ENCODE peak calls at places on chromosomes 13 and 19, in eight cellular contexts. One of them, this sample, is unnamed.

GRCh38 chr19:28949027-28949426 is 263.9 kb downstream of the UQCRFS1 start:
- DNase-seq in upper lobe of left lung: no peak
- DNase-seq in GM23248: no peak
- DNase-seq in H9: no peak
- DNase-seq in gastrocnemius medialis: no peak
- DNase-seq in adipocyte: no peak
- DNase-seq in foreskin keratinocyte: no peak
- DNase-seq in CD8-positive, alpha-beta T cell: no peak
- DNase-seq in this sample: no peak

GRCh38 chr19:1377965-1378785 is 5.5 kb upstream of the NDUFS7 start:
- DNase-seq in upper lobe of left lung: no peak
- DNase-seq in GM23248: no peak
- DNase-seq in H9: no peak
- DNase-seq in gastrocnemius medialis: no peak
- DNase-seq in adipocyte: no peak
- DNase-seq in foreskin keratinocyte: no peak
- DNase-seq in CD8-positive, alpha-beta T cell: no peak
- DNase-seq in this sample: no peak

GRCh38 chr13:99258210-99258860 is at the start of gene GPR18:
- DNase-seq in upper lobe of left lung: no peak
- DNase-seq in GM23248: no peak
- DNase-seq in H9: no peak
- DNase-seq in gastrocnemius medialis: no peak
- DNase-seq in adipocyte: no peak
- DNase-seq in foreskin keratinocyte: no peak
- DNase-seq in CD8-positive, alpha-beta T cell: no peak
- DNase-seq in this sample: peak; percentile 8

GRCh38 chr13:23433171-23434153 is at the start of gene SACS:
- DNase-seq in upper lobe of left lung: no peak
- DNase-seq in GM23248: peak; percentile 86
- DNase-seq in H9: peak; percentile 86
- DNase-seq in gastrocnemius medialis: peak; percentile 48
- DNase-seq in adipocyte: peak; percentile 75
- DNase-seq in foreskin keratinocyte: no peak
- DNase-seq in CD8-positive, alpha-beta T cell: no peak
- DNase-seq in this sample: peak; percentile 56

GRCh38 chr13:38514575-38514974 is 164.9 kb downstream of the UFM1 start:
- DNase-seq in upper lobe of left lung: no peak
- DNase-seq in GM23248: no peak
- DNase-seq in H9: no peak
- DNase-seq in gastrocnemius medialis: no peak
- DNase-seq in adipocyte: no peak
- DNase-seq in foreskin keratinocyte: no peak
- DNase-seq in CD8-positive, alpha-beta T cell: no peak
- DNase-seq in this sample: no peak

GRCh38 chr13:31807090-31807541 is 67.8 kb downstream of the RXFP2 start:
- DNase-seq in upper lobe of left lung: no peak
- DNase-seq in GM23248: peak; percentile 85
- DNase-seq in H9: no peak
- DNase-seq in gastrocnemius medialis: no peak
- DNase-seq in adipocyte: no peak
- DNase-seq in foreskin keratinocyte: peak; percentile 42
- DNase-seq in CD8-positive, alpha-beta T cell: peak; percentile 50
- DNase-seq in this sample: peak; percentile 10

GRCh38 chr19:46608178-46608577 is 7.0 kb downstream of the CALM3 start:
- DNase-seq in upper lobe of left lung: no peak
- DNase-seq in GM23248: no peak
- DNase-seq in H9: no peak
- DNase-seq in gastrocnemius medialis: no peak
- DNase-seq in adipocyte: no peak
- DNase-seq in foreskin keratinocyte: no peak
- DNase-seq in CD8-positive, alpha-beta T cell: no peak
- DNase-seq in this sample: no peak

GRCh38 chr19:50798943-50799851 is 9.0 kb downstream of the ACP4 start:
- DNase-seq in upper lobe of left lung: no peak
- DNase-seq in GM23248: no peak
- DNase-seq in H9: no peak
- DNase-seq in gastrocnemius medialis: no peak
- DNase-seq in adipocyte: no peak
- DNase-seq in foreskin keratinocyte: no peak
- DNase-seq in CD8-positive, alpha-beta T cell: no peak
- DNase-seq in this sample: no peak

GRCh38 chr13:28173793-28174192 is 35.4 kb downstream of the PAN3 start:
- DNase-seq in upper lobe of left lung: no peak
- DNase-seq in GM23248: peak; percentile 10
- DNase-seq in H9: no peak
- DNase-seq in gastrocnemius medialis: no peak
- DNase-seq in adipocyte: no peak
- DNase-seq in foreskin keratinocyte: peak; percentile 62
- DNase-seq in CD8-positive, alpha-beta T cell: no peak
- DNase-seq in this sample: no peak

GRCh38 chr19:38737297-38737865 is 6.9 kb downstream of the CAPN12 start:
- DNase-seq in upper lobe of left lung: no peak
- DNase-seq in GM23248: no peak
- DNase-seq in H9: no peak
- DNase-seq in gastrocnemius medialis: no peak
- DNase-seq in adipocyte: no peak
- DNase-seq in foreskin keratinocyte: no peak
- DNase-seq in CD8-positive, alpha-beta T cell: no peak
- DNase-seq in this sample: no peak

GRCh38 chr13:41802684-41803554 is 158.0 kb downstream of the VWA8 start:
- DNase-seq in upper lobe of left lung: no peak
- DNase-seq in GM23248: peak; percentile 87
- DNase-seq in H9: no peak
- DNase-seq in gastrocnemius medialis: no peak
- DNase-seq in adipocyte: peak; percentile 22
- DNase-seq in foreskin keratinocyte: peak; percentile 89
- DNase-seq in CD8-positive, alpha-beta T cell: no peak
- DNase-seq in this sample: no peak

GRCh38 chr19:48600679-48601382 is 5.7 kb upstream of the SPACA4 start:
- DNase-seq in upper lobe of left lung: no peak
- DNase-seq in GM23248: no peak
- DNase-seq in H9: no peak
- DNase-seq in gastrocnemius medialis: no peak
- DNase-seq in adipocyte: no peak
- DNase-seq in foreskin keratinocyte: no peak
- DNase-seq in CD8-positive, alpha-beta T cell: no peak
- DNase-seq in this sample: no peak

GRCh38 chr13:100197116-100197515 is 108.2 kb downstream of the PCCA start:
- DNase-seq in upper lobe of left lung: no peak
- DNase-seq in GM23248: no peak
- DNase-seq in H9: no peak
- DNase-seq in gastrocnemius medialis: no peak
- DNase-seq in adipocyte: no peak
- DNase-seq in foreskin keratinocyte: no peak
- DNase-seq in CD8-positive, alpha-beta T cell: no peak
- DNase-seq in this sample: no peak

GRCh38 chr13:107886118-107886517 is 329.2 kb downstream of the LIG4 start:
- DNase-seq in upper lobe of left lung: no peak
- DNase-seq in GM23248: no peak
- DNase-seq in H9: no peak
- DNase-seq in gastrocnemius medialis: no peak
- DNase-seq in adipocyte: no peak
- DNase-seq in foreskin keratinocyte: no peak
- DNase-seq in CD8-positive, alpha-beta T cell: no peak
- DNase-seq in this sample: no peak

GRCh38 chr13:51154029-51154555 is 43.0 kb upstream of the C13orf42 start:
- DNase-seq in upper lobe of left lung: no peak
- DNase-seq in GM23248: peak; percentile 73
- DNase-seq in H9: no peak
- DNase-seq in gastrocnemius medialis: no peak
- DNase-seq in adipocyte: peak; percentile 36
- DNase-seq in foreskin keratinocyte: peak; percentile 7
- DNase-seq in CD8-positive, alpha-beta T cell: no peak
- DNase-seq in this sample: peak; percentile 29

GRCh38 chr13:91353494-91353893 is 6.0 kb downstream of the MIR17HG start:
- DNase-seq in upper lobe of left lung: no peak
- DNase-seq in GM23248: no peak
- DNase-seq in H9: no peak
- DNase-seq in gastrocnemius medialis: no peak
- DNase-seq in adipocyte: no peak
- DNase-seq in foreskin keratinocyte: no peak
- DNase-seq in CD8-positive, alpha-beta T cell: no peak
- DNase-seq in this sample: no peak
- H3K4me1 ChIP-seq in upper lobe of left lung: peaks cover 21% of the 10 kb centered on the region
- H3K4me1 ChIP-seq in GM23248: peaks cover 17% of the 10 kb centered on the region
- H3K4me1 ChIP-seq in H9: no peaks in the 10 kb centered on the region
- H3K4me1 ChIP-seq in gastrocnemius medialis: peaks cover 10% of the 10 kb centered on the region
- H3K4me1 ChIP-seq in adipocyte: peaks cover 32% of the 10 kb centered on the region
- H3K4me1 ChIP-seq in foreskin keratinocyte: peaks cover 14% of the 10 kb centered on the region
- H3K4me1 ChIP-seq in CD8-positive, alpha-beta T cell: peaks cover 23% of the 10 kb centered on the region
- H3K4me1 ChIP-seq in this sample: peaks cover 30% of the 10 kb centered on the region

DNA sequence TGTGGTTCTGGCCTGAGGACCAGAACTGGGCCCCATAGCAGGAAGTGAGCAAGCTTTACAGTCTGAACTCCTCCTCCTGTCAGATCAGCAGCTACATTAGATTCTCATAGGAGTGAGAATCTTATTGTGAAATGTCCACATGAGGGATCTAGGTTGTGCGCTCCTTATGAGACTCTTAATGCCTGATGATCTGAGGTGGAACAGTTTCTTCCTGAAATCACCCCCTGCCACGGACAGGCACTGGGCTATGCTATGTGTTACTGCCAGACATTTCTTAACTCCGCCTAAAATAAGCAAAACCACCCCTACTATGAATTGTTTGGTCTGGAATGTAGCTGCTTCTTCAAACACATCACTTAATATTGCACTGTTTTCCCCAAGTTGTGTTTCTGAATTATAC is 4.6 kb downstream of the FBXL3 start:
- DNase-seq in upper lobe of left lung: no peak
- DNase-seq in GM23248: peak; percentile 63
- DNase-seq in H9: no peak
- DNase-seq in gastrocnemius medialis: no peak
- DNase-seq in adipocyte: peak; percentile 55
- DNase-seq in foreskin keratinocyte: peak; percentile 8
- DNase-seq in CD8-positive, alpha-beta T cell: no peak
- DNase-seq in this sample: no peak
- H3K4me1 ChIP-seq in upper lobe of left lung: peaks cover 56% of the 10 kb centered on the region
- H3K4me1 ChIP-seq in GM23248: peaks cover 59% of the 10 kb centered on the region
- H3K4me1 ChIP-seq in H9: no peaks in the 10 kb centered on the region
- H3K4me1 ChIP-seq in gastrocnemius medialis: peaks cover 76% of the 10 kb centered on the region
- H3K4me1 ChIP-seq in adipocyte: peaks cover 64% of the 10 kb centered on the region
- H3K4me1 ChIP-seq in foreskin keratinocyte: peaks cover 14% of the 10 kb centered on the region
- H3K4me1 ChIP-seq in CD8-positive, alpha-beta T cell: peaks cover 61% of the 10 kb centered on the region
- H3K4me1 ChIP-seq in this sample: peaks cover 15% of the 10 kb centered on the region

GRCh38 chr13:106385669-106386068 is 149.8 kb downstream of the EFNB2 start:
- DNase-seq in upper lobe of left lung: no peak
- DNase-seq in GM23248: no peak
- DNase-seq in H9: no peak
- DNase-seq in gastrocnemius medialis: no peak
- DNase-seq in adipocyte: no peak
- DNase-seq in foreskin keratinocyte: no peak
- DNase-seq in CD8-positive, alpha-beta T cell: no peak
- DNase-seq in this sample: no peak

GRCh38 chr13:106390360-106390759 is 145.1 kb downstream of the EFNB2 start:
- DNase-seq in upper lobe of left lung: no peak
- DNase-seq in GM23248: no peak
- DNase-seq in H9: no peak
- DNase-seq in gastrocnemius medialis: no peak
- DNase-seq in adipocyte: no peak
- DNase-seq in foreskin keratinocyte: no peak
- DNase-seq in CD8-positive, alpha-beta T cell: no peak
- DNase-seq in this sample: no peak

GRCh38 chr13:106393776-106394175 is 141.7 kb downstream of the EFNB2 start:
- DNase-seq in upper lobe of left lung: no peak
- DNase-seq in GM23248: peak; percentile 48
- DNase-seq in H9: no peak
- DNase-seq in gastrocnemius medialis: no peak
- DNase-seq in adipocyte: no peak
- DNase-seq in foreskin keratinocyte: peak; percentile 97
- DNase-seq in CD8-positive, alpha-beta T cell: no peak
- DNase-seq in this sample: no peak

GRCh38 chr13:106391271-106391670 is 144.2 kb downstream of the EFNB2 start:
- DNase-seq in upper lobe of left lung: no peak
- DNase-seq in GM23248: no peak
- DNase-seq in H9: no peak
- DNase-seq in gastrocnemius medialis: no peak
- DNase-seq in adipocyte: no peak
- DNase-seq in foreskin keratinocyte: no peak
- DNase-seq in CD8-positive, alpha-beta T cell: no peak
- DNase-seq in this sample: no peak
- H3K4me1 ChIP-seq in upper lobe of left lung: no peaks in the 10 kb centered on the region
- H3K4me1 ChIP-seq in GM23248: no peaks in the 10 kb centered on the region
- H3K4me1 ChIP-seq in H9: peaks cover 3% of the 10 kb centered on the region
- H3K4me1 ChIP-seq in gastrocnemius medialis: no peaks in the 10 kb centered on the region
- H3K4me1 ChIP-seq in adipocyte: no peaks in the 10 kb centered on the region
- H3K4me1 ChIP-seq in foreskin keratinocyte: peaks cover 13% of the 10 kb centered on the region
- H3K4me1 ChIP-seq in CD8-positive, alpha-beta T cell: no peaks in the 10 kb centered on the region
- H3K4me1 ChIP-seq in this sample: no peaks in the 10 kb centered on the region

GRCh38 chr19:3983542-3983914 is 1.7 kb downstream of the EEF2 start:
- DNase-seq in upper lobe of left lung: no peak
- DNase-seq in GM23248: no peak
- DNase-seq in H9: no peak
- DNase-seq in gastrocnemius medialis: no peak
- DNase-seq in adipocyte: no peak
- DNase-seq in foreskin keratinocyte: no peak
- DNase-seq in CD8-positive, alpha-beta T cell: no peak
- DNase-seq in this sample: no peak

GRCh38 chr19:3981736-3982681 is 3.3 kb downstream of the EEF2 start:
- DNase-seq in upper lobe of left lung: no peak
- DNase-seq in GM23248: peak; percentile 36
- DNase-seq in H9: peak; percentile 31
- DNase-seq in gastrocnemius medialis: no peak
- DNase-seq in adipocyte: no peak
- DNase-seq in foreskin keratinocyte: no peak
- DNase-seq in CD8-positive, alpha-beta T cell: no peak
- DNase-seq in this sample: no peak

GRCh38 chr19:3981373-3981735 is 3.9 kb downstream of the EEF2 start:
- DNase-seq in upper lobe of left lung: no peak
- DNase-seq in GM23248: peak; percentile 39
- DNase-seq in H9: no peak
- DNase-seq in gastrocnemius medialis: no peak
- DNase-seq in adipocyte: no peak
- DNase-seq in foreskin keratinocyte: no peak
- DNase-seq in CD8-positive, alpha-beta T cell: no peak
- DNase-seq in this sample: no peak

GRCh38 chr19:3983936-3984583 is 1.2 kb downstream of the EEF2 start:
- DNase-seq in upper lobe of left lung: no peak
- DNase-seq in GM23248: peak; percentile 88
- DNase-seq in H9: peak; percentile 29
- DNase-seq in gastrocnemius medialis: peak; percentile 79
- DNase-seq in adipocyte: peak; percentile 68
- DNase-seq in foreskin keratinocyte: no peak
- DNase-seq in CD8-positive, alpha-beta T cell: no peak
- DNase-seq in this sample: peak; percentile 66

GRCh38 chr19:3982701-3983541 is 2.3 kb downstream of the EEF2 start:
- DNase-seq in upper lobe of left lung: no peak
- DNase-seq in GM23248: peak; percentile 89
- DNase-seq in H9: peak; percentile 33
- DNase-seq in gastrocnemius medialis: peak; percentile 84
- DNase-seq in adipocyte: peak; percentile 58
- DNase-seq in foreskin keratinocyte: peak; percentile 70
- DNase-seq in CD8-positive, alpha-beta T cell: no peak
- DNase-seq in this sample: no peak
- H3K4me1 ChIP-seq in upper lobe of left lung: peaks cover 39% of the 10 kb centered on the region
- H3K4me1 ChIP-seq in GM23248: peaks cover 16% of the 10 kb centered on the region
- H3K4me1 ChIP-seq in H9: no peaks in the 10 kb centered on the region
- H3K4me1 ChIP-seq in gastrocnemius medialis: peaks cover 39% of the 10 kb centered on the region
- H3K4me1 ChIP-seq in adipocyte: peaks cover 44% of the 10 kb centered on the region
- H3K4me1 ChIP-seq in foreskin keratinocyte: peaks cover 15% of the 10 kb centered on the region
- H3K4me1 ChIP-seq in CD8-positive, alpha-beta T cell: peaks cover 47% of the 10 kb centered on the region
- H3K4me1 ChIP-seq in this sample: peaks cover 36% of the 10 kb centered on the region

This sample was measured in A673.